ENCODE peak calls at places on chromosomes 13 and 19, in ten cellular contexts. One of them, this sample, is unnamed.

GRCh38 chr19:31548941-31549340 is 199.7 kb upstream of the TSHZ3 start:
- DNase-seq in endodermal cell: peak
- DNase-seq in thyroid gland: peak
- DNase-seq in AG04450: peak
- DNase-seq in AG09309: no peak
- DNase-seq in psoas muscle: no peak
- DNase-seq in dorsolateral prefrontal cortex: no peak
- DNase-seq in brain microvascular endothelial cell: peak
- DNase-seq in fibroblast of the aortic adventitia: peak
- DNase-seq in GM06990: no peak
- DNase-seq in this sample: peak

GRCh38 chr19:33191501-33191900 is 2.6 kb upstream of the LRP3 start:
- DNase-seq in endodermal cell: peak
- DNase-seq in thyroid gland: no peak
- DNase-seq in AG04450: no peak
- DNase-seq in AG09309: no peak
- DNase-seq in psoas muscle: no peak
- DNase-seq in dorsolateral prefrontal cortex: no peak
- DNase-seq in brain microvascular endothelial cell: no peak
- DNase-seq in fibroblast of the aortic adventitia: no peak
- DNase-seq in GM06990: no peak
- DNase-seq in this sample: no peak

GRCh38 chr13:95288899-95289500 is 12.3 kb downstream of the ABCC4 start:
- DNase-seq in endodermal cell: no peak
- DNase-seq in thyroid gland: no peak
- DNase-seq in AG04450: no peak
- DNase-seq in AG09309: no peak
- DNase-seq in psoas muscle: no peak
- DNase-seq in dorsolateral prefrontal cortex: no peak
- DNase-seq in brain microvascular endothelial cell: no peak
- DNase-seq in fibroblast of the aortic adventitia: no peak
- DNase-seq in GM06990: no peak
- DNase-seq in this sample: no peak

GRCh38 chr13:84810781-84811180 is 928.5 kb upstream of the SLITRK1 start:
- DNase-seq in endodermal cell: no peak
- DNase-seq in thyroid gland: no peak
- DNase-seq in AG04450: no peak
- DNase-seq in AG09309: no peak
- DNase-seq in psoas muscle: no peak
- DNase-seq in dorsolateral prefrontal cortex: no peak
- DNase-seq in brain microvascular endothelial cell: no peak
- DNase-seq in fibroblast of the aortic adventitia: no peak
- DNase-seq in GM06990: no peak
- DNase-seq in this sample: no peak

GRCh38 chr13:100035936-100036335 is 53.0 kb upstream of the PCCA start:
- DNase-seq in endodermal cell: no peak
- DNase-seq in thyroid gland: no peak
- DNase-seq in AG04450: no peak
- DNase-seq in AG09309: no peak
- DNase-seq in psoas muscle: no peak
- DNase-seq in dorsolateral prefrontal cortex: no peak
- DNase-seq in brain microvascular endothelial cell: no peak
- DNase-seq in fibroblast of the aortic adventitia: no peak
- DNase-seq in GM06990: no peak
- DNase-seq in this sample: no peak

GRCh38 chr19:37932985-37933953 is 26.3 kb downstream of the SIPA1L3 start:
- DNase-seq in endodermal cell: peak
- DNase-seq in thyroid gland: peak
- DNase-seq in AG04450: peak
- DNase-seq in AG09309: no peak
- DNase-seq in psoas muscle: peak
- DNase-seq in dorsolateral prefrontal cortex: no peak
- DNase-seq in brain microvascular endothelial cell: no peak
- DNase-seq in fibroblast of the aortic adventitia: peak
- DNase-seq in GM06990: no peak
- DNase-seq in this sample: peak

GRCh38 chr13:27619093-27619705 is 1.1 kb downstream of the LNX2 start:
- DNase-seq in endodermal cell: no peak
- DNase-seq in thyroid gland: peak
- DNase-seq in AG04450: no peak
- DNase-seq in AG09309: no peak
- DNase-seq in psoas muscle: no peak
- DNase-seq in dorsolateral prefrontal cortex: no peak
- DNase-seq in brain microvascular endothelial cell: no peak
- DNase-seq in fibroblast of the aortic adventitia: peak
- DNase-seq in GM06990: no peak
- DNase-seq in this sample: no peak

GRCh38 chr19:24002256-24002945 is 84.6 kb upstream of the ZNF254 start:
- DNase-seq in endodermal cell: no peak
- DNase-seq in thyroid gland: no peak
- DNase-seq in AG04450: no peak
- DNase-seq in AG09309: no peak
- DNase-seq in psoas muscle: no peak
- DNase-seq in dorsolateral prefrontal cortex: no peak
- DNase-seq in brain microvascular endothelial cell: no peak
- DNase-seq in fibroblast of the aortic adventitia: no peak
- DNase-seq in GM06990: no peak
- DNase-seq in this sample: no peak

GRCh38 chr19:52532480-52532879 is 5.0 kb downstream of the ZNF808 start:
- DNase-seq in endodermal cell: no peak
- DNase-seq in thyroid gland: no peak
- DNase-seq in AG04450: no peak
- DNase-seq in AG09309: no peak
- DNase-seq in psoas muscle: no peak
- DNase-seq in dorsolateral prefrontal cortex: no peak
- DNase-seq in brain microvascular endothelial cell: no peak
- DNase-seq in fibroblast of the aortic adventitia: no peak
- DNase-seq in GM06990: no peak
- DNase-seq in this sample: no peak

GRCh38 chr19:52522555-52522954 is 4.9 kb upstream of the ZNF808 start:
- DNase-seq in endodermal cell: peak
- DNase-seq in thyroid gland: no peak
- DNase-seq in AG04450: no peak
- DNase-seq in AG09309: no peak
- DNase-seq in psoas muscle: no peak
- DNase-seq in dorsolateral prefrontal cortex: no peak
- DNase-seq in brain microvascular endothelial cell: no peak
- DNase-seq in fibroblast of the aortic adventitia: no peak
- DNase-seq in GM06990: no peak
- DNase-seq in this sample: no peak

GRCh38 chr19:52527954-52528326 is 472 bp downstream of the ZNF808 start:
- DNase-seq in endodermal cell: peak
- DNase-seq in thyroid gland: peak
- DNase-seq in AG04450: no peak
- DNase-seq in AG09309: no peak
- DNase-seq in psoas muscle: no peak
- DNase-seq in dorsolateral prefrontal cortex: no peak
- DNase-seq in brain microvascular endothelial cell: no peak
- DNase-seq in fibroblast of the aortic adventitia: no peak
- DNase-seq in GM06990: no peak
- DNase-seq in this sample: no peak

GRCh38 chr19:52524086-52524485 is 3.4 kb upstream of the ZNF808 start:
- DNase-seq in endodermal cell: no peak
- DNase-seq in thyroid gland: no peak
- DNase-seq in AG04450: no peak
- DNase-seq in AG09309: no peak
- DNase-seq in psoas muscle: no peak
- DNase-seq in dorsolateral prefrontal cortex: no peak
- DNase-seq in brain microvascular endothelial cell: no peak
- DNase-seq in fibroblast of the aortic adventitia: no peak
- DNase-seq in GM06990: no peak
- DNase-seq in this sample: no peak

GRCh38 chr19:52527134-52527953 is at the start of gene ZNF808:
- DNase-seq in endodermal cell: peak
- DNase-seq in thyroid gland: peak
- DNase-seq in AG04450: peak
- DNase-seq in AG09309: peak
- DNase-seq in psoas muscle: peak
- DNase-seq in dorsolateral prefrontal cortex: peak
- DNase-seq in brain microvascular endothelial cell: peak
- DNase-seq in fibroblast of the aortic adventitia: peak
- DNase-seq in GM06990: peak
- DNase-seq in this sample: peak
- TF ChIP-seq CTCF in endodermal cell: peak
- TF ChIP-seq CTCF in thyroid gland: peak
- TF ChIP-seq CTCF in AG04450: peak
- TF ChIP-seq CTCF in AG09309: peak
- TF ChIP-seq CTCF in psoas muscle: peak
- TF ChIP-seq CTCF in dorsolateral prefrontal cortex: peak
- TF ChIP-seq CTCF in brain microvascular endothelial cell: peak
- TF ChIP-seq CTCF in fibroblast of the aortic adventitia: peak
- TF ChIP-seq CTCF in GM06990: peak
- TF ChIP-seq CTCF in this sample: peak

DNA sequence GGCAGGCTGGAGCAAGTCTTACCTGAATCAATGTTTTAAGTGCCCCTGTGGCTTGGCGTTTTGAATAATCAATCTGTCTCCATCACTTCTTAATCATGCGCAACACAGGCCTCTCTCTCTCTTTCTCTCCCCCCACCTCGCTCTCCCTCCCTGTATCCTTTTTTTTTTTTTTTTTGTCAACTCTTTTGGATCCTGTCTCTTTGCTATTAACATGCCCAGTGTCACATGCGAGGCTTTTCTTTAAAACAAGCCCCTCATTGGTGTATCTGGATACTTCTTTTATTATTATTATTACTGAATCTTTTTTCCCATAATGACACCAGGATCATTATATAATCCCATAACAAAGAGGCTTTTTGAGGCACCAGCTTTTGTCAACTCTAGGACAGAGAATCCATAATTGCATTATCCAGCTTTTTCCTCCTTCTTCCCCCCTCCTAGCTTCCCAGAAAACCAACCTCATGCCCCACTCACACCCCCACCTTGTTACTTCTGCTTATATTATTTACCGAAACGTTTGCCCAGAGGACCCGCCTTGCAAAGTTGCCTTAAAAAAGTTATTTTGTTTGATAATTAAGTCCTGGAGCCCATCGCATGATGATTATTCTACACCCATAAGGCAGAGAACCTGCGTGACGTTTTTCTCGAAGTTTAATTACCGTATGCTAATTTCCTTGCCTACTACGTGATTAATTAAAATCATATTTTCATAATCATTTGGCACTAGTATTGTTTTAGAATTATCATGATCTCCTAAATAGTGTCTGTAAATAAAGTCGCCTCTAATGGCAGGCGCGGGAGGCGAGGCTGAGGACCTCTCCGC is 148.1 kb upstream of the ZNF536 start:
- DNase-seq in endodermal cell: no peak
- DNase-seq in thyroid gland: no peak
- DNase-seq in AG04450: no peak
- DNase-seq in AG09309: no peak
- DNase-seq in psoas muscle: no peak
- DNase-seq in dorsolateral prefrontal cortex: no peak
- DNase-seq in brain microvascular endothelial cell: no peak
- DNase-seq in fibroblast of the aortic adventitia: no peak
- DNase-seq in GM06990: no peak
- DNase-seq in this sample: no peak
- H3K4me3 ChIP-seq in endodermal cell: peak
- H3K4me3 ChIP-seq in thyroid gland: no peak
- H3K4me3 ChIP-seq in AG04450: no peak
- H3K4me3 ChIP-seq in AG09309: no peak
- H3K4me3 ChIP-seq in psoas muscle: no peak
- H3K4me3 ChIP-seq in dorsolateral prefrontal cortex: peak
- H3K4me3 ChIP-seq in brain microvascular endothelial cell: no peak
- H3K4me3 ChIP-seq in fibroblast of the aortic adventitia: no peak
- H3K4me3 ChIP-seq in GM06990: no peak
- H3K4me3 ChIP-seq in this sample: peak

GRCh38 chr13:90618133-90618532 is 729.4 kb upstream of the MIR17HG start:
- DNase-seq in endodermal cell: no peak
- DNase-seq in thyroid gland: no peak
- DNase-seq in AG04450: no peak
- DNase-seq in AG09309: no peak
- DNase-seq in psoas muscle: no peak
- DNase-seq in dorsolateral prefrontal cortex: no peak
- DNase-seq in brain microvascular endothelial cell: no peak
- DNase-seq in fibroblast of the aortic adventitia: no peak
- DNase-seq in GM06990: no peak
- DNase-seq in this sample: no peak
- TF ChIP-seq CTCF in endodermal cell: no peak
- TF ChIP-seq CTCF in thyroid gland: no peak
- TF ChIP-seq CTCF in AG04450: no peak
- TF ChIP-seq CTCF in AG09309: no peak
- TF ChIP-seq CTCF in psoas muscle: no peak
- TF ChIP-seq CTCF in dorsolateral prefrontal cortex: no peak
- TF ChIP-seq CTCF in brain microvascular endothelial cell: no peak
- TF ChIP-seq CTCF in fibroblast of the aortic adventitia: no peak
- TF ChIP-seq CTCF in GM06990: no peak
- TF ChIP-seq CTCF in this sample: no peak

GRCh38 chr19:4054471-4055208 is 12.1 kb downstream of the ZBTB7A start:
- DNase-seq in endodermal cell: no peak
- DNase-seq in thyroid gland: no peak
- DNase-seq in AG04450: no peak
- DNase-seq in AG09309: no peak
- DNase-seq in psoas muscle: no peak
- DNase-seq in dorsolateral prefrontal cortex: peak
- DNase-seq in brain microvascular endothelial cell: no peak
- DNase-seq in fibroblast of the aortic adventitia: no peak
- DNase-seq in GM06990: no peak
- DNase-seq in this sample: no peak

GRCh38 chr19:4053423-4054324 is 13.0 kb downstream of the ZBTB7A start:
- DNase-seq in endodermal cell: no peak
- DNase-seq in thyroid gland: no peak
- DNase-seq in AG04450: no peak
- DNase-seq in AG09309: no peak
- DNase-seq in psoas muscle: no peak
- DNase-seq in dorsolateral prefrontal cortex: no peak
- DNase-seq in brain microvascular endothelial cell: no peak
- DNase-seq in fibroblast of the aortic adventitia: no peak
- DNase-seq in GM06990: no peak
- DNase-seq in this sample: no peak

GRCh38 chr19:4051175-4052101 is 15.3 kb downstream of the ZBTB7A start:
- DNase-seq in endodermal cell: no peak
- DNase-seq in thyroid gland: no peak
- DNase-seq in AG04450: no peak
- DNase-seq in AG09309: no peak
- DNase-seq in psoas muscle: peak
- DNase-seq in dorsolateral prefrontal cortex: no peak
- DNase-seq in brain microvascular endothelial cell: peak
- DNase-seq in fibroblast of the aortic adventitia: peak
- DNase-seq in GM06990: no peak
- DNase-seq in this sample: peak

GRCh38 chr19:4052993-4053422 is 13.7 kb downstream of the ZBTB7A start:
- DNase-seq in endodermal cell: no peak
- DNase-seq in thyroid gland: no peak
- DNase-seq in AG04450: no peak
- DNase-seq in AG09309: no peak
- DNase-seq in psoas muscle: no peak
- DNase-seq in dorsolateral prefrontal cortex: no peak
- DNase-seq in brain microvascular endothelial cell: no peak
- DNase-seq in fibroblast of the aortic adventitia: no peak
- DNase-seq in GM06990: peak
- DNase-seq in this sample: peak

DNA sequence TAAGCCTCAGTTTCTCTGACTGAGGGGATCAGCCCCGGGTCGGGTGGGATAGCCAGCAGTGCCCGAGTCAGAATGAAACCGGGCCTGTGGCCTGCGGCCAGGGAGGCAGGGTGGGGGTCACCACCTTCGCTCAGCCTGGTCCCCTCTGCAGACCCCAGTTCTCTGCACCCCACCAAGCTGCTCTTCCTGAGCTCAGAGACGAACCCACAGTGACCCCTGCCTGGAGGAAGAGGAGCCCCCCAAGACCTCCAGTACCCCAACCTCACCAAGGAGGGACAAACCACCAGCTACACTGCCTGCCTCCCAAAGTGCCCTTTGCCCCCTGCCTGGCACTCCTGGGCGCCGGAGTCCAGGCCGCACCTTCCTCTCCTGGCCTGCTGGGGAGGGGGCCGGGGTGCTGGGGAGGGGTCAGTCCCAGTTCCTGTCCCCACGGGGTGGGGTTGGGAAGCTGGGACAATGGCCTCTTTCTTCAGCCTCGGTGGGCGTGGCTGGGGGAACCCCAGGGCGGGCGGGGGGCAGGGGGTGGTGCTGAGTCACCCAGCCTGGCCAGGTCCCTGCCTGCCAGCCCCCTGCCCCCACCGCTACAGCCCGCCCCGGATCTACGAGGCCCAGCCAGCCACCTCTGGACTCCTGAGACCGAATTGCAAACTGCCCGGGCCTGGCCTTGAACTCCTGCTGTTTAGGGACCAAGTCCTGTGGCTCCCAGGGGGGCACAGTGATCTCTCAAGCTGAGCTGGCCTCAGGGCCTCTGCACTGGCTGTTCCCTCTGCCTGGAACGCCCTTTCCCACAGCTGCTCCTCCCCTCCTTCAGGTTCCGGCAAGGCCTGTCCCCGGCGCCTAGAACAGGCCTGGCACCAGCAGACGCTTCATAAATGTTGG is 14.3 kb downstream of the ZBTB7A start:
- DNase-seq in endodermal cell: no peak
- DNase-seq in thyroid gland: no peak
- DNase-seq in AG04450: no peak
- DNase-seq in AG09309: no peak
- DNase-seq in psoas muscle: peak
- DNase-seq in dorsolateral prefrontal cortex: no peak
- DNase-seq in brain microvascular endothelial cell: no peak
- DNase-seq in fibroblast of the aortic adventitia: peak
- DNase-seq in GM06990: no peak
- DNase-seq in this sample: no peak
- H3K4me3 ChIP-seq in endodermal cell: no peak
- H3K4me3 ChIP-seq in thyroid gland: no peak
- H3K4me3 ChIP-seq in AG04450: no peak
- H3K4me3 ChIP-seq in AG09309: no peak
- H3K4me3 ChIP-seq in psoas muscle: peak
- H3K4me3 ChIP-seq in dorsolateral prefrontal cortex: no peak
- H3K4me3 ChIP-seq in brain microvascular endothelial cell: no peak
- H3K4me3 ChIP-seq in fibroblast of the aortic adventitia: no peak
- H3K4me3 ChIP-seq in GM06990: peak
- H3K4me3 ChIP-seq in this sample: no peak